ENCODE peak calls at places on chromosomes 16 and 17, in seven cellular contexts. C is pulmonary artery endothelial cell; R is epithelial cell of esophagus; J is EL; N is NCI-H146; Z is AG10803; H is activated CD8-positive, alpha-beta memory T cell treated with anti-CD3 and anti-CD28 coated beads for 1 hour. G is an unnamed sample.

GRCh38 chr17:16378631-16379282 is 2.1 kb upstream of the UBB start:
- DNase-seq in C (no peak), R (peak; percentile 99), J (no peak), N (no peak), Z (no peak), H (no peak), G (peak; percentile 84)

GRCh38 chr16:59591480-59591879 is 857.4 kb upstream of the GOT2 start:
- DNase-seq in C (no peak), R (no peak), J (peak; percentile 53), N (no peak), Z (peak; percentile 53), H (no peak), G (peak; percentile 32)

GRCh38 chr17:45857977-45858708 is 13.5 kb downstream of the SPPL2C start:
- DNase-seq in C (no peak), R (peak; percentile 56), J (peak; percentile 33), N (no peak), Z (peak; percentile 9), H (no peak), G (peak; percentile 70)

GRCh38 chr17:79562806-79563141 is 48.1 kb downstream of the RBFOX3 start:
- DNase-seq in C (no peak), R (no peak), J (no peak), N (no peak), Z (no peak), H (no peak), G (no peak)

GRCh38 chr16:2250652-2251280 is 621 bp downstream of the ECI1 start:
- DNase-seq in C (no peak), R (peak; percentile 52), J (peak; percentile 38), N (no peak), Z (peak; percentile 38), H (no peak), G (no peak)

GRCh38 chr16:1524366-1524765 is 9.1 kb upstream of the TMEM204 start:
- DNase-seq in C (no peak), R (no peak), J (no peak), N (no peak), Z (no peak), H (no peak), G (no peak)

GRCh38 chr17:43803758-43804157 is 23.5 kb downstream of the CFAP97D1 start:
- DNase-seq in C (no peak), R (no peak), J (peak; percentile 18), N (no peak), Z (no peak), H (no peak), G (no peak)

GRCh38 chr17:81959362-81960129 is 1.4 kb downstream of the NOTUM start:
- DNase-seq in C (no peak), R (peak; percentile 57), J (peak; percentile 55), N (peak; percentile 63), Z (peak; percentile 35), H (peak; percentile 55), G (peak; percentile 59)

GRCh38 chr16:47213761-47214440 is 70.2 kb upstream of the NETO2 start:
- DNase-seq in C (no peak), R (peak; percentile 51), J (peak; percentile 10), N (no peak), Z (no peak), H (no peak), G (no peak)

GRCh38 chr17:32189343-32189742 is 47.0 kb downstream of the RHOT1 start:
- DNase-seq in C (no peak), R (no peak), J (no peak), N (no peak), Z (no peak), H (no peak), G (no peak)

GRCh38 chr17:72383053-72383847 is 262.4 kb downstream of the SOX9 start:
- DNase-seq in C (no peak), R (no peak), J (no peak), N (peak; percentile 89), Z (no peak), H (no peak), G (no peak)

GRCh38 chr16:28901862-28902261 is 23.2 kb downstream of the RABEP2 start:
- DNase-seq in C (no peak), R (no peak), J (no peak), N (no peak), Z (no peak), H (no peak), G (no peak)

GRCh38 chr16:85041184-85041928 is 13.8 kb downstream of the KIAA0513 start:
- DNase-seq in C (no peak), R (no peak), J (no peak), N (peak; percentile 42), Z (no peak), H (no peak), G (no peak)

GRCh38 chr17:55605705-55606104 is 94.5 kb upstream of the SMIM36 start:
- DNase-seq in C (no peak), R (no peak), J (no peak), N (no peak), Z (no peak), H (no peak), G (no peak)

G was measured in PC-3.